ENCODE peak calls at places on chromosomes 5 and 9, in four cellular contexts. M is stomach, Z is mammary epithelial cell, O is OCI-LY7. J is an unnamed sample. For H3K36me3, the result is how much of the 10 kb centered on the place peaks cover.

GRCh38 chr5:175363300-175363699 is 80.7 kb downstream of the DRD1 start:
- DNase-seq in O (no peak), Z (no peak), M (no peak), J (no peak)

GRCh38 chr5:91928751-91929521 is 545.8 kb upstream of the ARRDC3 start:
- DNase-seq in O (peak), Z (no peak), M (no peak), J (no peak)

GRCh38 chr9:29044959-29045358 is 1471.7 kb upstream of the C9orf72 start:
- DNase-seq in M (no peak), Z (peak), O (no peak), J (no peak)

GRCh38 chr5:127517110-127517479 is 345 bp upstream of the PRRC1 start:
- DNase-seq in Z (no peak), O (no peak), M (no peak), J (no peak)

GRCh38 chr5:1268666-1269065 is 26.2 kb downstream of the TERT start:
- DNase-seq in O (no peak), Z (peak), M (no peak), J (no peak)

GRCh38 chr5:134146651-134147544 is 29.9 kb downstream of the SKP1 start:
- DNase-seq in M (no peak), O (no peak), Z (peak), J (no peak)

GRCh38 chr5:76943006-76943405 is 9.8 kb upstream of the CRHBP start:
- DNase-seq in M (no peak), Z (no peak), O (no peak), J (peak)

GRCh38 chr9:117744390-117744789 is 40.2 kb downstream of the TLR4 start:
- DNase-seq in M (no peak), Z (no peak), O (no peak), J (no peak)

GRCh38 chr9:88789785-88790184 is 201.5 kb upstream of the S1PR3 start:
- DNase-seq in Z (peak), O (no peak), M (no peak), J (no peak)

GRCh38 chr5:152595327-152595890 is 190.3 kb upstream of the NMUR2 start:
- DNase-seq in Z (no peak), O (no peak), M (no peak), J (no peak)

GRCh38 chr5:151679421-151680155 is 7.1 kb downstream of the SPARC start:
- DNase-seq in O (no peak), Z (no peak), M (no peak), J (no peak)

GRCh38 chr9:125996671-125997509 is 249.7 kb downstream of the PBX3 start:
- DNase-seq in M (no peak), O (no peak), Z (no peak), J (no peak)

GRCh38 chr5:112709416-112709815 is 28.3 kb upstream of the APC start:
- DNase-seq in M (no peak), Z (no peak), O (no peak), J (no peak)

GRCh38 chr9:132609829-132610228 is 27.4 kb downstream of the BARHL1 start:
- DNase-seq in O (no peak), Z (peak), M (no peak), J (peak)

GRCh38 chr9:34072410-34072809 is 23.7 kb upstream of the UBAP2 start:
- DNase-seq in M (peak), O (no peak), Z (peak), J (no peak)

GRCh38 chr9:32705059-32705458 is 69.6 kb upstream of the TAF1L start:
- DNase-seq in M (no peak), O (no peak), Z (peak), J (peak)

GRCh38 chr5:145056805-145057204 is 778.3 kb downstream of the PRELID2 start:
- DNase-seq in Z (peak), O (no peak), M (no peak), J (peak)

GRCh38 chr5:106637275-106637674 is 1033.5 kb downstream of the EFNA5 start:
- DNase-seq in Z (no peak), O (no peak), M (no peak), J (no peak)

GRCh38 chr9:106441283-106441682 is 421.7 kb upstream of the ZNF462 start:
- DNase-seq in M (no peak), Z (no peak), O (no peak), J (no peak)

GRCh38 chr5:142686210-142686734 is 382 bp upstream of the FGF1 start:
- DNase-seq in Z (peak), M (no peak), O (no peak), J (peak)

GRCh38 chr9:2559212-2560152 is 62.1 kb upstream of the VLDLR start:
- DNase-seq in M (peak), O (no peak), Z (peak), J (peak)

GRCh38 chr5:172725785-172726184 is 45.2 kb downstream of the DUSP1 start:
- DNase-seq in M (no peak), O (no peak), Z (no peak), J (no peak)

GRCh38 chr9:133023117-133023890 is 7.5 kb upstream of the GTF3C5 start:
- DNase-seq in Z (no peak), M (peak), O (peak), J (no peak)

GRCh38 chr5:86974910-86975309 is 292.8 kb upstream of the RASA1 start:
- DNase-seq in O (no peak), M (no peak), Z (no peak), J (no peak)

GRCh38 chr9:94630281-94630680 is 9.0 kb downstream of the FBP1 start:
- DNase-seq in O (no peak), Z (no peak), M (peak), J (no peak)

GRCh38 chr5:149060325-149060724 is 2.5 kb downstream of the SH3TC2 start:
- DNase-seq in Z (peak), O (no peak), M (peak), J (peak)

GRCh38 chr5:63794296-63794695 is 167.9 kb downstream of the HTR1A start:
- DNase-seq in Z (peak), M (no peak), O (no peak), J (no peak)

GRCh38 chr5:135240781-135241360 is 158.2 kb downstream of the MACROH2A1 start:
- DNase-seq in Z (no peak), O (no peak), M (peak), J (no peak)

GRCh38 chr5:7047862-7048261 is 334.6 kb downstream of the TENT4A start:
- DNase-seq in Z (no peak), O (no peak), M (peak), J (no peak)

GRCh38 chr9:35179347-35180271 is 17.8 kb downstream of the UNC13B start:
- DNase-seq in O (no peak), M (no peak), Z (no peak), J (no peak)

GRCh38 chr5:6714221-6715041 is 1.2 kb downstream of the TENT4A start:
- DNase-seq in M (no peak), Z (no peak), O (no peak), J (no peak)

GRCh38 chr9:126986506-126986951 is 71.9 kb downstream of the RALGPS1 start:
- DNase-seq in O (no peak), Z (peak), M (no peak), J (no peak)

GRCh38 chr9:85332487-85332886 is 409.3 kb downstream of the AGTPBP1 start:
- DNase-seq in O (peak), M (no peak), Z (no peak), J (no peak)
- TF ChIP-seq CTCF in O (peak), M (no peak), Z (no peak), J (peak)

GRCh38 chr5:72109625-72110024 is 2.4 kb downstream of the MAP1B start:
- DNase-seq in O (no peak), M (no peak), Z (no peak), J (peak)
- H3K36me3 ChIP-seq in O (under half), M (under half), Z (under half), J (under half)

GRCh38 chr9:99162759-99163364 is 57.9 kb downstream of the TGFBR1 start:
- DNase-seq in Z (no peak), M (no peak), O (peak), J (no peak)
- H3K4me3 ChIP-seq in Z (no peak), M (no peak), O (no peak), J (no peak)

GRCh38 chr9:99819484-99820329 is 2.0 kb upstream of the NR4A3 start:
- DNase-seq in Z (peak), M (peak), O (peak), J (peak)
- TF ChIP-seq CTCF in Z (no peak), M (no peak), O (no peak), J (peak)

GRCh38 chr9:116372081-116372673 is 218.6 kb downstream of the PAPPA start:
- DNase-seq in M (no peak), Z (no peak), O (no peak), J (no peak)

GRCh38 chr9:116365056-116365471 is 211.5 kb downstream of the PAPPA start:
- DNase-seq in O (no peak), M (peak), Z (peak), J (peak)

GRCh38 chr9:116369706-116370105 is 216.1 kb downstream of the PAPPA start:
- DNase-seq in O (no peak), M (no peak), Z (no peak), J (no peak)

GRCh38 chr9:116370587-116370986 is 217.0 kb downstream of the PAPPA start:
- DNase-seq in M (no peak), O (no peak), Z (no peak), J (no peak)

DNA sequence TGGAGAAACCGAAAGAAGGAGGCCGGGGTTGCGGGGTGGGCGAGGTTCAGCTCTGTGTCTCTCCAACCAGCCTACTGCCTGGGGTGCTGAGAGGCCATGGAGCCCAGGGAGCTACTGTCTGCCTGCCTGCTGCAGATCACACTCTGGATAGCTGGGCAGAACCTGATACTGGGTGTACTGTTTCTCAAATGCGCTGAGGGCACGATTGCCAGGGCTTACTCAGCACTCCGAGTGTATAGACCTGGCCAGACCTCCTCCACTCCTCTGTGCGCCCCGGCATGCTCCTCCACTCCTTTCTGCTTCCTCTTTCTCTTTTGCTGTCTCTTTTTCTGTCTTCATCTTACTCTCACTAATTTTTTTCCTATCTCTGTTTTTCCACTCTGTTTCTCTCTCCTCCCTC is 215.1 kb downstream of the PAPPA start:
- DNase-seq in O (no peak), M (no peak), Z (no peak), J (no peak)
- H3K36me3 ChIP-seq in O (under half), M (under half), Z (under half), J (half or more)

DNA sequence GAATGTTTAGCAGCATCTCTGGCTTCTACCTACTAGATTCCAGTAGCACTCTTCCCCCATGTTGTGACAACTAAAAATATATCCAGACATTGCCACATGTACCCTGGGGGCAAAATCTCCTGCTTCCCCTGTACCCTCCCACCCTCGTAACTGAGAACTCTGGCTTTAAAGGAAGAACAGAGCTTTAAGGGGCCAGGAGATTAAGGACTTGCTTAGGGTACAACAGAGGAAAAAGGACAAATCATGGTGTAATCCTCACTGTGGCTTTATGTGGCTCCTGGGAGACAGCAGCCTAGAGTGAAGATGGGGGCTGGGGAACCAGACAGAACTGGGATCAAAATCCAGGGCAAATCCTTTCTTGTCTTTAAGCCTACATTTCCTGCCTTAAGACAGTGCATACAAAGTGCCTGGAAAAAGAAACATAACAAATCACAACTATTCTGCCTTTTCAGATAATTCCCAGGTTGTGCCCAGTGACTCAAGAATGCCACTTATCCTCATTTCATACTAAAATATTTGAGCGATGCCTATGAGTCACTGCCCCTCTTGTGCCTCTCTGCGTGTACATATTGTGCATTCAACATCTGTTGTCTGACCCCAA is 109.4 kb downstream of the DAPK1 start:
- DNase-seq in M (no peak), Z (peak), O (no peak), J (peak)
- H3K4me3 ChIP-seq in M (no peak), Z (no peak), O (no peak), J (no peak)

DNA sequence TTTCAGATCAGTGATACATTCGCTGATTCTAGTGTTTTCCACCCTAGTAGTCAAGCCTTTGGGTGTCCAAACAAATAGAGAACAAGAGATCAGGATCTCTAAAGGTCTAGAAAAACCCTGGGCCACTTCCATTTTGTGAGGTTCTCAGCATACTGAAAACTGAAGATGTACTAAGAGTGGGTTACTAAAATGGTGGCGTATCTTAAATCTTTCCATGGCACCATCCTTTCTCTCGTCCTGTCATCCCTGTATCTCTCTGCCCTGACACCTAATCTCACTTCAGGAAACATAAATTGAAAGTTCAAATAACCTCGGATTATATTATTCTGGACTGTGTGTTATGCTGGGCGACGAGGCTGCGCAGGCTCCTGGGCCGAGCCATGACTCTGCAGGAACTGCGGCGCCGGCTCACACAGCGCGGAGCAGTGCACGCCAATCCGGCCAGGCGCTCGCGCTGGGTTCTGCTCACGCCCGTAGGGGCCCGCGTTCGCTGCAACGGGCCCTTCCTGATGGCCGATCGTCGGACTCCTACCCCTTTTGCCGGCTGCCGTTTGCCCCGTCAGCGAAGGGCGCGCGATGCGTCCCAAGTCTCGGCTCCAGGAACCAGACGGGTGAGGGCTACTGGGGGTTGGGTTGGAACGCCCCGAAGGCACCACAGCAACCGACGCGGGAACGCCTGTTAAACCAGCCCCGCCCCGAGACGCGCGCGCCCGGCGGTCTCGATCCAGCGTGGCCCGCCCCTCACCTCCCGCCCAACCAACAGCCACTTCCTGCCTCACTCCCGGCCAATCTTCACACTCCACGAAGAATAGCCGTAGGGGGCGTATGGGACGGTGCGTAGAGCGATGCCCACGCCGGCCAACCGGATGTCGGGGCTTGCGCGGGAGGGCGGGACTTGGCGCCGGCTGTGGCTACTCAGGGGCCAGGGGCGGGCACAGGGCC is 503 bp upstream of the CANX start:
- DNase-seq in O (peak), M (peak), Z (peak), J (peak)
- TF ChIP-seq CTCF in O (no peak), M (no peak), Z (no peak), J (no peak)

DNA sequence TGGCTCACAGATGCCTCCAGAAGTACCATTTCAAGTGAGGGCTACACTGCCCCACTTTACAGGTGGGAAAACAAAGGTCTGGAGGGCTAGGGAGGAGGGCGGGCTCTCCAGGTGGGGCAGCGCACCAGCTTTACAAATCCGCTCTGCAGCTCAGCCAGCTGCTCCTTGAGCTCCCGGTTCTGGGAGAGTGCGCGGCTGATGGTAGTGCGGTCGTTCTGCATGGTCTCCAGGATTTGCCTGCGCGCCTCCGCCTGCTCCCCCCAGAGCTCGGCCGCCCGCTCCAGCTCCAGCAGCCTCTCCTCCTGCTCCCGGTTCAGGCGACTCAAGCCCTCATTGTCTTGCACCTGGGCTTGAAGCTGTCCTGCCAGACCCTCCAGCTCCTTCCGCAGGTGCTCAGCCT is 15.5 kb downstream of the GOLGA2 start:
- DNase-seq in Z (no peak), O (no peak), M (no peak), J (no peak)
- H3K36me3 ChIP-seq in Z (under half), O (under half), M (half or more), J (half or more)

J was measured in brain microvascular endothelial cell.